ENCODE peak calls at places on chromosomes 5 and 9, in five cellular contexts. A is A549, E is K562, Y is HepG2, K is H1. N is an unnamed sample. For H3K4me1, the result is how much of the 10 kb centered on the place peaks cover.

GRCh38 chr5:156147251-156147947 is 179.6 kb upstream of the SGCD start:
- DNase-seq in E (no peak), Y (no peak), K (no peak), A (peak), N (no peak)

GRCh38 chr5:33513786-33514185 is 73.0 kb downstream of the TARS1 start:
- DNase-seq in E (no peak), K (no peak), A (no peak), Y (no peak), N (no peak)

GRCh38 chr5:138482645-138483044 is 17.4 kb downstream of the EGR1 start:
- DNase-seq in K (no peak), A (no peak), Y (no peak), E (no peak), N (peak)

GRCh38 chr9:21764736-21765245 is 37.6 kb upstream of the MTAP start:
- DNase-seq in K (no peak), Y (peak), E (no peak), A (no peak), N (no peak)

GRCh38 chr9:126069400-126069955 is 257.2 kb upstream of the MVB12B start:
- DNase-seq in A (no peak), E (no peak), Y (no peak), K (no peak), N (no peak)

GRCh38 chr5:137022725-137023124 is 476.4 kb downstream of the SPOCK1 start:
- DNase-seq in A (no peak), K (no peak), Y (no peak), E (no peak), N (peak)

GRCh38 chr9:33101104-33101951 is 24.9 kb upstream of the SMU1 start:
- DNase-seq in E (no peak), Y (no peak), A (peak), K (no peak), N (no peak)

GRCh38 chr9:131873891-131874440 is 134.1 kb upstream of the RAPGEF1 start:
- DNase-seq in K (no peak), A (no peak), Y (no peak), E (no peak), N (no peak)

GRCh38 chr5:13359326-13359725 is 585.2 kb downstream of the DNAH5 start:
- DNase-seq in A (no peak), Y (no peak), E (no peak), K (no peak), N (peak)

GRCh38 chr9:108117775-108118174 is 628.2 kb upstream of the KLF4 start:
- DNase-seq in K (no peak), E (no peak), A (no peak), Y (no peak), N (no peak)

GRCh38 chr5:16709691-16710420 is 93.1 kb upstream of the RETREG1 start:
- DNase-seq in E (no peak), A (no peak), K (no peak), Y (no peak), N (no peak)

GRCh38 chr5:141878186-141878770 is at the start of gene PCDH1:
- DNase-seq in E (peak), A (peak), Y (no peak), K (no peak), N (peak)

GRCh38 chr9:976805-977360 is 428 bp downstream of the DMRT3 start:
- DNase-seq in E (no peak), K (no peak), Y (no peak), A (peak), N (no peak)

GRCh38 chr9:77946969-77947368 is 84.6 kb downstream of the GNAQ start:
- DNase-seq in Y (no peak), A (no peak), K (no peak), E (no peak), N (no peak)

GRCh38 chr9:69499401-69499800 is 172.8 kb downstream of the APBA1 start:
- DNase-seq in A (no peak), Y (no peak), E (no peak), K (no peak), N (no peak)

GRCh38 chr5:66981705-66982387 is 214.8 kb downstream of the CD180 start:
- DNase-seq in E (no peak), K (no peak), A (no peak), Y (no peak), N (no peak)

GRCh38 chr5:41517909-41518308 is 7.5 kb upstream of the PLCXD3 start:
- DNase-seq in A (no peak), Y (no peak), E (no peak), K (no peak), N (no peak)

GRCh38 chr5:107820339-107820880 is 149.7 kb upstream of the EFNA5 start:
- DNase-seq in K (no peak), Y (no peak), A (no peak), E (no peak), N (no peak)

GRCh38 chr5:138468133-138468965 is 3.1 kb downstream of the EGR1 start:
- DNase-seq in Y (no peak), E (no peak), K (no peak), A (peak), N (peak)

GRCh38 chr9:76887951-76888350 is 18.0 kb downstream of the PRUNE2 start:
- DNase-seq in K (no peak), Y (no peak), E (no peak), A (no peak), N (no peak)

GRCh38 chr5:15834596-15835245 is 334.7 kb downstream of the FBXL7 start:
- DNase-seq in E (no peak), Y (no peak), A (peak), K (no peak), N (peak)

GRCh38 chr5:68026092-68026910 is 189.3 kb upstream of the PIK3R1 start:
- DNase-seq in A (no peak), E (no peak), K (no peak), Y (no peak), N (no peak)

GRCh38 chr5:158119852-158120708 is 261.1 kb upstream of the CLINT1 start:
- DNase-seq in Y (no peak), E (no peak), A (no peak), K (no peak), N (peak)

GRCh38 chr9:34374905-34375552 is 1.7 kb downstream of the MYORG start:
- DNase-seq in E (no peak), A (peak), K (no peak), Y (peak), N (no peak)

GRCh38 chr9:6641073-6641455 is 4.5 kb downstream of the GLDC start:
- DNase-seq in A (no peak), K (no peak), Y (no peak), E (no peak), N (no peak)

GRCh38 chr5:218457-219289 is 553 bp downstream of the SDHA start:
- DNase-seq in Y (peak), A (peak), K (no peak), E (peak), N (peak)

GRCh38 chr5:122907238-122907637 is 61.8 kb downstream of the SNX24 start:
- DNase-seq in Y (no peak), E (no peak), K (no peak), A (peak), N (no peak)

GRCh38 chr9:81613002-81613750 is 76.2 kb downstream of the TLE1 start:
- DNase-seq in A (no peak), Y (no peak), E (no peak), K (no peak), N (peak)

GRCh38 chr5:1792842-1793266 is 6.8 kb downstream of the MRPL36 start:
- DNase-seq in K (no peak), E (no peak), Y (no peak), A (no peak), N (peak)

GRCh38 chr9:99556998-99557397 is 264.7 kb upstream of the NR4A3 start:
- DNase-seq in A (no peak), K (no peak), E (no peak), Y (no peak), N (no peak)

GRCh38 chr9:130354806-130355205 is 89.2 kb downstream of the HMCN2 start:
- DNase-seq in Y (no peak), A (no peak), K (no peak), E (no peak), N (no peak)

GRCh38 chr5:137344723-137345322 is 154.3 kb downstream of the SPOCK1 start:
- DNase-seq in A (peak), K (peak), E (peak), Y (peak), N (peak)

GRCh38 chr9:110126986-110127864 is 80.7 kb downstream of the C9orf152 start:
- DNase-seq in Y (peak), A (no peak), K (no peak), E (no peak), N (peak)

GRCh38 chr9:130587921-130588320 is 8.5 kb downstream of the FUBP3 start:
- DNase-seq in Y (no peak), K (no peak), A (no peak), E (no peak), N (no peak)

GRCh38 chr5:137791803-137792202 is 37.6 kb upstream of the HNRNPA0 start:
- DNase-seq in A (peak), Y (no peak), E (no peak), K (no peak), N (no peak)

GRCh38 chr5:52893105-52893504 is 96.0 kb upstream of the ITGA2 start:
- DNase-seq in A (no peak), K (no peak), E (no peak), Y (no peak), N (peak)

GRCh38 chr5:179795863-179796833 is 2.4 kb downstream of the LTC4S start:
- DNase-seq in A (peak), Y (peak), E (no peak), K (no peak), N (peak)

GRCh38 chr9:109440797-109441287 is 57.3 kb downstream of the PTPN3 start:
- DNase-seq in E (peak), Y (peak), K (no peak), A (peak), N (peak)

GRCh38 chr5:52837068-52837467 is 49.4 kb downstream of the ITGA1 start:
- DNase-seq in E (no peak), A (no peak), K (no peak), Y (no peak), N (peak)

DNA sequence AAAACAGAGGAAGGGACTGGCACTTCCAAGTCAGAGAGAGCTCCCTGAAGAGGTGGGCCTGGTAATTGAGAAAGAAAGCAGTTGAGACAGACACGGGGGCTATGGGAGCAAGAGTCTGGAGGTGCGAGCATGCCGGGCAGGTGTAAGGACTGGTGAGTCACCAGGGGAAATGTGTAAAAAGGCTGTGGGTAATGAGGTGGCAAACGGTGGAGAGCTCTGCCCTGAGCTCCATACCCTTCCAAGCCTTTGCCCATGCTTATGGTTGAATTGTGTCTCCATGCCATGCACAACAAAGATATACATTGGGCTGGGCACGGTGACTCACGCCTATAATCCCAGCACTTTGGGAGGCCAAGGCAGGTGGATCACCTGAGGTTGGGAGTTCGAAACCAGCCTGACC is 18.0 kb upstream of the JADE2 start:
- DNase-seq in Y (no peak), K (no peak), A (no peak), E (no peak), N (no peak)
- H3K4me1 ChIP-seq in Y (half or more), K (under half), A (half or more), E (under half), N (under half)

DNA sequence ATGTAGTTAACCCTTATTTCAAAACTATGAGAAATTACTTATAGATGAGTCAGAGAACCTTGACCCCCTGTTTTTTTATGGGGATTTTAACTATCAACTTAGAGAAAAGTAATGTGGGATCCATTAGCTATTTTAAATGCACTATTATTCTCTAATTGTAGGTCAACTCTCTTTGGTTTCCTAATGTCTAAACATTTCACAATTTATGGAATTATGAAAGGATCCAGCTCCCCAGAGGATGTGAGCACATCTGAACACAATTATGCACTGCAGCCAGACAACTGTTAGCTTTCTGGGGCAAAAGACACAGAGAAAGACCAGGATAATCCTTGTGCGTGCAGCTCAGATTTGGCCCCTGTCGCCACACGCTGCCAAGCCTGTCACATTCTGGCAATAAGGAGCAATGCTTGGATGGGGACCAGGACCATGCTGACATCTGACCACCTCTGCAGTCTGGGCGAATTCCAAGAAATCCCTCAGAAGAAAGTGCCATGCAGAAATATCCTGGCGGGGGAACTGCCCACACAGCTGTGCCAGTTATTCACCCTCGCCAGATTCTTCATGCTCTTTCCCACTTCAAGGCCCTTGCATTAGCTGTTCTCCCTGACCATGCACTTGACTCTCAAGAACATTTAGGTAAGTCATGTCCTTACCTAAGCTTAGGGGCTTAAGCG is 22.2 kb upstream of the CMBL start:
- DNase-seq in E (no peak), A (no peak), K (no peak), Y (no peak), N (no peak)
- TF ChIP-seq JUN in E (no peak), A (no peak), K (no peak), Y (no peak), N (no peak)

GRCh38 chr9:90783552-90783951 is 18.1 kb upstream of the SYK start:
- DNase-seq in K (no peak), A (no peak), E (no peak), Y (no peak), N (no peak)
- H3K27ac ChIP-seq in K (peak), A (no peak), E (no peak), Y (no peak), N (no peak)

DNA sequence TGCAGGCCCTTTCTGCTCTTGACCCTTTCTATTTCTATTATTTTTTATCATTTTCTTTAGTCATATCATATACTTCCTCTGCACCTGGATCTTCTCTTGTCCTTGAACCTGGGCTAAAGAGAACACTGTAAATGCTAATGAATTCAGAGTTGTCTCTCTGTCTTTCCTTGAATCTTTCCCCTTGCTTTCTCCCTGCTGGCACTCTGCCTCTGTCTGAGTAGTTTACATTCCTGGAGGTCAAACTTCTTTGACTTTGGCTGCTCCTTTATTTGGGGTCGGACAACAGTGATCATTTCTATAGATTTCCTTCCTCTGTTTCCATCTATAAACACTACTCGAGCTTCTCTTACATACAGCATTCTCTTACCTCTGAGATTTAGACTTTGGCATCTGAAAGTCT is 47.1 kb downstream of the IZUMO3 start:
- DNase-seq in Y (no peak), A (no peak), K (no peak), E (no peak), N (no peak)
- H3K4me1 ChIP-seq in Y (under half), A (under half), K (under half), E (under half), N (under half)

GRCh38 chr5:81850932-81851331 is 100.0 kb upstream of the SSBP2 start:
- DNase-seq in K (no peak), E (no peak), Y (no peak), A (no peak), N (no peak)

GRCh38 chr5:81853005-81853357 is 102.1 kb upstream of the SSBP2 start:
- DNase-seq in K (no peak), Y (no peak), E (peak), A (no peak), N (no peak)

GRCh38 chr5:81850494-81850893 is 99.6 kb upstream of the SSBP2 start:
- DNase-seq in K (no peak), A (no peak), Y (no peak), E (no peak), N (no peak)

GRCh38 chr5:81851481-81852178 is 100.7 kb upstream of the SSBP2 start:
- DNase-seq in E (peak), A (peak), K (peak), Y (peak), N (peak)

DNA sequence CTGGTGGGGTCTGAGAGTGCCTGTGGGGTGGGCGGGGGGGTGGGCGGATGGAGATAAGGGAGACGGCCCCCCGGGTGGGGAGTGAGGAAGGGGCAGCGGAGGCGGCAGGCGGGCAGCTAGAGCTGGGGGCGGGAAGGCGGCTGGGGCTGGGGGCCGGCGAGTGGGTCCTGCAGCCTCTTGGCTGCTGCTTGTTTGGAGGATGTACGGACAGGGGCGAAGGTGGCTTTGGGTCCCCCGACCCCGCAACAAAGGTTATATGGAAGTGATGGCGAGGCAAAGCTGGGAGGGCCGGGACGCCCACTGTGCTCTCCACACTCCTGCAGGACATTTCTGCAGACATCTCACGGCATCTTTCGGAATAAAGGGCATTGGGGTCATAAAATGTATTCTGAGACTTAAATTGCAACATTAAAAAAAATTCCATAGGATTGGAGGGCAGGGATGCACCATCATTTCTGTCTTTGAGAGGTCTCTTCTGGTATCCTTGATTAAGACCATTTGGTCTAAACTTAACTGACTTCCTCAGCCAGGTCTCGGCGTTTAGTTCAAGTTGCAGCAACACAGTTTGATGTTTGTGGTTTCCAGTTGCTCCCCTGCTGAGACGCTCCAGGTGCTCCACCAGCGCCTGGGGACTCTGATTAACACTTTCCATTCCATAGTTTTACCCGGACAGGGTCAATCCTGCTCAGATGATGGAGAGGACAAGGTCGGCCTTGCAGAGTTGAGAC is 101.5 kb upstream of the SSBP2 start:
- DNase-seq in K (no peak), A (peak), E (peak), Y (no peak), N (peak)
- TF ChIP-seq JUN in K (no peak), A (no peak), E (no peak), Y (no peak), N (no peak)

GRCh38 chr5:132773601-132774355 is 3.3 kb downstream of the SEPTIN8 start:
- DNase-seq in K (no peak), A (no peak), Y (no peak), E (peak), N (no peak)
- H3K27ac ChIP-seq in K (no peak), A (no peak), Y (no peak), E (peak), N (no peak)

GRCh38 chr9:117722108-117722761 is 18.0 kb downstream of the TLR4 start:
- DNase-seq in Y (no peak), A (no peak), K (no peak), E (no peak), N (no peak)
- H3K4me1 ChIP-seq in Y (under half), A (under half), K (under half), E (under half), N (under half)

GRCh38 chr5:79582186-79582585 is 30.1 kb upstream of the TENT2 start:
- DNase-seq in K (no peak), A (no peak), Y (no peak), E (no peak), N (no peak)
- TF ChIP-seq JUN in K (no peak), A (no peak), Y (no peak), E (no peak), N (no peak)

DNA sequence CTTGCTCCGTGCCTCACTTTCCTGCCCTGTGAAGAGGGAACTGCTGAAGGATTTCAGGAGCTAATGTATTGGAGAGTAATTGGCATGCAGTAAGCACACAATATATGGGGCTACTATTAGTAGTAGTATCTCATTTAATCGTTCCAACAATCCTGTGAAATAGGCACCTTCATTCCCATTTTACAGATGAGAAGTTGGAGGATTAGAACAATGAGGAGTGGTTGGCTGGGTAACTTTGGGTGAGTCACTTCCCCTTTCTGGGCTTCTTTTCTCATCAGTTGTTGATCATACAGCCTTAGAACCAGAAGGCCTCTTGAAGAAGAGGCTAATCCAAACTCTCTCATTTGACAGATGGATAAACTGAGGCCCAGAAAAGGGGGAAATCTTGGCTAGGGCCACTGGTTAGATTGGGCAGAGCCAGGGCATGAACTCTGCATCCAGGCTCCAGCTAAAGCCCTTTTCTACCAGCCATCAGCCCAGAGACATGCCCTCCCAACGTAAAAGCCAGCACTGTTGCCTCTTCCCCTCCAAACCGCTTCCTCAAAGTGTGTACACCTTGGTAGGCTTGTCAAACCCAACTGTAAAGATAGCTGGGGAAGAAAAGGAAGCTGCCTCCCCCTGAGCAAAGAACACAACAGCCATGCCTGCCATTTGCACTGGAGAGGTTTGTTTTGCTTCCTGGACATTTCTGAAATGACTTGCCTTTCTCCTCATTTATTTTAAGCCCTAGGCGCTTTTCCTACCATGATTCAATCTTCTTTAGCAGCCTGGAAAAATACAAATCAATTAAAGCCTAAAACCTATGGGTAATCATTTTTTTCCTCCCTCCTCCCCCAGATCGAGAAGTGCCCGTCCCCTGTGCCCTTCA is 979 bp downstream of the SPACA9 start:
- DNase-seq in K (no peak), A (no peak), E (no peak), Y (no peak), N (no peak)
- H3K27ac ChIP-seq in K (no peak), A (no peak), E (no peak), Y (no peak), N (no peak)

N was measured in endothelial cell of umbilical vein.